ENCODE peak calls at places on chromosome 15, in eight cellular contexts. M is sigmoid colon, K is DND-41, Y is cardiac muscle cell, I is psoas muscle, H is fibroblast of lung, S is transverse colon, A is heart left ventricle. G is an unnamed sample.
A peak's percentile ranks its signal among the peaks of the same experiment; 100 is the strongest.

GRCh38 chr15:45705510-45706473 is 71.0 kb downstream of the SQOR start:
- DNase-seq in S (peak; percentile 83), A (peak; percentile 67), Y (peak; percentile 87), I (peak; percentile 63), M (peak; percentile 91), H (peak; percentile 59), K (peak; percentile 52), G (peak; percentile 75)

GRCh38 chr15:99555089-99555488 is 10.7 kb upstream of the MEF2A start:
- DNase-seq in K (no peak), I (no peak), Y (no peak), S (no peak), M (no peak), A (no peak), H (no peak), G (no peak)

GRCh38 chr15:41798607-41799487 is 24.6 kb downstream of the MAPKBP1 start:
- DNase-seq in Y (peak; percentile 84), A (no peak), K (no peak), H (peak; percentile 20), S (no peak), M (no peak), I (no peak), G (no peak)

GRCh38 chr15:57591237-57591821 is 375 bp upstream of the MYZAP start:
- DNase-seq in H (no peak), Y (no peak), M (no peak), K (no peak), S (no peak), A (no peak), I (no peak), G (no peak)

GRCh38 chr15:66763186-66764066 is 61.4 kb downstream of the SMAD6 start:
- DNase-seq in K (no peak), Y (peak; percentile 76), I (peak; percentile 85), S (peak; percentile 75), M (peak; percentile 87), H (peak; percentile 39), A (peak; percentile 96), G (no peak)

GRCh38 chr15:92655178-92655995 is at the start of gene FAM174B:
- DNase-seq in K (no peak), S (peak; percentile 38), A (peak; percentile 51), I (peak; percentile 57), Y (peak; percentile 80), M (peak; percentile 72), H (peak; percentile 57), G (peak; percentile 91)

GRCh38 chr15:73679964-73680363 is 4.2 kb upstream of the CD276 start:
- DNase-seq in Y (no peak), H (no peak), K (no peak), S (no peak), A (no peak), M (no peak), I (no peak), G (no peak)

GRCh38 chr15:43911235-43911661 is 84.4 kb downstream of the WDR76 start:
- DNase-seq in K (no peak), A (peak; percentile 71), H (peak; percentile 99), Y (no peak), M (no peak), I (no peak), S (no peak), G (no peak)

GRCh38 chr15:92523176-92523575 is 129.5 kb downstream of the ST8SIA2 start:
- DNase-seq in A (no peak), Y (peak; percentile 28), S (no peak), H (no peak), I (no peak), M (no peak), K (no peak), G (no peak)

GRCh38 chr15:33742286-33742685 is 226.0 kb upstream of the CHRM5 start:
- DNase-seq in M (no peak), A (no peak), K (no peak), S (no peak), I (no peak), Y (no peak), H (peak; percentile 73), G (no peak)

GRCh38 chr15:89416339-89417183 is 79.8 kb downstream of the RHCG start:
- DNase-seq in K (peak; percentile 78), I (peak; percentile 44), Y (peak; percentile 84), H (peak; percentile 27), S (peak; percentile 68), M (no peak), A (peak; percentile 30), G (peak; percentile 94)

GRCh38 chr15:99343836-99344551 is 92.7 kb downstream of the LRRC28 start:
- DNase-seq in M (no peak), K (no peak), Y (peak; percentile 37), H (peak; percentile 16), I (peak; percentile 25), S (peak; percentile 15), A (peak; percentile 58), G (peak; percentile 60)

GRCh38 chr15:70355275-70355795 is 257.6 kb upstream of the TLE3 start:
- DNase-seq in A (no peak), M (no peak), K (no peak), I (no peak), Y (no peak), H (no peak), S (no peak), G (peak; percentile 68)

GRCh38 chr15:92908369-92909057 is 8.4 kb downstream of the CHD2 start:
- DNase-seq in I (no peak), H (no peak), A (no peak), K (no peak), Y (no peak), M (no peak), S (no peak), G (no peak)

DNA sequence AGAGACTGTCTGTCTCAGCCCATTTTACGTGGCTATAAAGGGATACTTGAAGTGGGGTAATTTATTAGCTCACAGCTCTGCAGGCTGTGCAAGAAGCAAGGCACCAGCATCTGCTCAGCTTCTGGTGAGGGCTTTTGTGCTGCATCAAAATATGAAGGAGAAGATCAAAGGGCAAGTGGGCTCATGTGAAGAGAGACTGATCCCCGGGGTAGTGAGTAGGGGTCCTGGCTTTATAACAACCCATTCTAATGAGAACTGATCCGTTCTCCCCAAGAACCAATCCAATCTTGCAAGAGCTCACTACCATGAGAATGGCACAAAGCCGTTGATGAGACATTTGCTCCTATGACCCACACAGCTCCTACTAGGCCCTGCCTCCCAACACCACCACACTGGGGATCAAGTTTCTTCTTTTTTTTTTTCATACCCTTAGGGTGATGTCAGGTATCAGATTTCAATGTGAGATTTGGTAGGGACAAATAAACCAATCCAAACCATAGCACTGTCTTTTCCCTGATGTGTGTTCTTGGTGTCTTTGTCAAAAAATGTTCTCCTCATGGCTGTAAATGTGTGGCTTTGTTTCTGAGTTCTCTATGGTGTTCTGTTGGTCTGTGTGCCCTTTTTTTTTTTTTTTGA is 63.3 kb downstream of the IQGAP1 start:
- DNase-seq in S (no peak), Y (no peak), H (peak; percentile 81), I (no peak), A (no peak), M (no peak), K (no peak), G (no peak)
- H3K36me3 ChIP-seq in S (no peaks in the 10 kb centered on the region), Y (peaks cover 41% of the 10 kb centered on the region), H (peaks cover 37% of the 10 kb centered on the region), I (peaks cover 100% of the 10 kb centered on the region), A (peaks cover 45% of the 10 kb centered on the region), M (peaks cover 23% of the 10 kb centered on the region), K (peaks cover 87% of the 10 kb centered on the region), G (peaks cover 11% of the 10 kb centered on the region)

GRCh38 chr15:36511594-36511993 is 67.8 kb upstream of the CDIN1 start:
- DNase-seq in M (no peak), Y (no peak), K (no peak), H (no peak), S (no peak), A (no peak), I (no peak), G (no peak)
- H3K4me3 ChIP-seq in M (no peak overlapping the region), Y (no peak overlapping the region), K (no peak overlapping the region), H (no peak overlapping the region), S (no peak overlapping the region), A (no peak overlapping the region), I (no peak overlapping the region), G (no peak overlapping the region)

GRCh38 chr15:80780416-80781221 is 1.4 kb downstream of the CEMIP start:
- DNase-seq in S (peak; percentile 53), K (no peak), I (peak; percentile 38), M (no peak), A (peak; percentile 65), Y (peak; percentile 89), H (peak; percentile 72), G (peak; percentile 92)

GRCh38 chr15:80778621-80778963 is 578 bp upstream of the CEMIP start:
- DNase-seq in I (no peak), S (no peak), H (no peak), A (no peak), Y (no peak), M (no peak), K (no peak), G (no peak)

GRCh38 chr15:80777836-80778620 is 1.1 kb upstream of the CEMIP start:
- DNase-seq in M (no peak), H (no peak), I (no peak), S (no peak), K (no peak), A (no peak), Y (no peak), G (no peak)

GRCh38 chr15:80778964-80779657 is at the start of gene CEMIP:
- DNase-seq in K (no peak), I (peak; percentile 63), Y (peak; percentile 85), S (peak; percentile 82), M (peak; percentile 85), H (peak; percentile 69), A (peak; percentile 75), G (peak; percentile 96)

GRCh38 chr15:80779658-80780415 is 667 bp downstream of the CEMIP start:
- DNase-seq in A (peak; percentile 34), I (peak; percentile 14), Y (peak; percentile 42), K (no peak), H (peak; percentile 45), S (peak; percentile 11), M (no peak), G (peak; percentile 77)
- H3K27me3 ChIP-seq in A (peaks cover 7% of the 10 kb centered on the region), I (peaks cover 36% of the 10 kb centered on the region), Y (peaks cover 62% of the 10 kb centered on the region), K (no peaks in the 10 kb centered on the region), H (no peaks in the 10 kb centered on the region), S (peaks cover 38% of the 10 kb centered on the region), M (peaks cover 4% of the 10 kb centered on the region), G (peaks cover 26% of the 10 kb centered on the region)

GRCh38 chr15:78021761-78022160 is 55.8 kb downstream of the TBC1D2B start:
- DNase-seq in Y (no peak), H (no peak), M (no peak), K (no peak), S (no peak), I (no peak), A (no peak), G (no peak)

GRCh38 chr15:78020007-78020406 is 57.5 kb downstream of the TBC1D2B start:
- DNase-seq in M (no peak), I (no peak), Y (no peak), S (no peak), K (no peak), H (no peak), A (no peak), G (no peak)

GRCh38 chr15:78018968-78019644 is 58.4 kb downstream of the TBC1D2B start:
- DNase-seq in M (no peak), K (no peak), S (no peak), I (no peak), Y (peak; percentile 50), A (no peak), H (no peak), G (no peak)

GRCh38 chr15:78016860-78017259 is 60.7 kb downstream of the TBC1D2B start:
- DNase-seq in A (no peak), K (no peak), I (no peak), S (no peak), Y (no peak), M (no peak), H (no peak), G (no peak)

DNA sequence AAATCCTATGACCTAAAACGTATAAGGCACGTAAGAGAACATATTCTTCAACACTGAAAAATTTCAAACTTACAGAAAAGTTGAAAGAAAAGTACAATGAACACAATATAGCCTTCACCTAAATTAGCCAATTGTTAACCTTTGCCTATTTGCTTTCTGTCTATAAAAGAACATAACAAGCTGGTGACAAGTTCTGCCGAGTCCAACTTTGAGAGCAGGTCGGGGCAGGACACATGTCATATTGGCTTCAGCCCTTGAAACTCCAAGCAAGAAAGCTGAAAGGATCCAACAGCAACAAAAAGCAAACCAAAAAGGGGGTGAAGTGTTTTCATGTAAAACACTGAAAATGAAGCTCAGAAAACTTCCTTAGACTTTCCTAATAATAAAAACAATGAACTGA is 59.1 kb downstream of the TBC1D2B start:
- DNase-seq in M (no peak), H (no peak), I (no peak), K (no peak), Y (no peak), S (no peak), A (no peak), G (no peak)
- H3K36me3 ChIP-seq in M (no peaks in the 10 kb centered on the region), H (peaks cover 7% of the 10 kb centered on the region), I (peaks cover 60% of the 10 kb centered on the region), K (peaks cover 60% of the 10 kb centered on the region), Y (no peaks in the 10 kb centered on the region), S (no peaks in the 10 kb centered on the region), A (no peaks in the 10 kb centered on the region), G (no peaks in the 10 kb centered on the region)